ENCODE peak calls at places on chromosomes 13 and 19, in five cellular contexts. Y is HepG2, J is SK-N-SH, U is GM12878, N is K562. B is an unnamed sample.

GRCh38 chr13:112651750-112652511 is 37.9 kb upstream of the ATP11A start:
- DNase-seq in Y (no peak), J (no peak), U (no peak), N (no peak), B (no peak)

GRCh38 chr13:29103036-29103800 is 283.1 kb downstream of the MTUS2 start:
- DNase-seq in Y (no peak), J (no peak), U (no peak), N (no peak), B (no peak)

GRCh38 chr13:30526612-30527217 is 61.0 kb upstream of the HMGB1 start:
- DNase-seq in Y (peak), J (peak), U (no peak), N (no peak), B (no peak)

GRCh38 chr19:1469200-1469935 is 9.6 kb downstream of the C19orf25 start:
- DNase-seq in Y (no peak), J (no peak), U (no peak), N (no peak), B (no peak)

GRCh38 chr13:36839981-36840380 is 21.0 kb downstream of the RFXAP start:
- DNase-seq in Y (no peak), J (no peak), U (no peak), N (no peak), B (no peak)

GRCh38 chr19:43489310-43489709 is 15.2 kb downstream of the PHLDB3 start:
- DNase-seq in Y (no peak), J (no peak), U (peak), N (no peak), B (peak)

GRCh38 chr19:33221641-33222040 is 4.0 kb downstream of the SLC7A10 start:
- DNase-seq in Y (no peak), J (no peak), U (no peak), N (no peak), B (no peak)

GRCh38 chr19:47735131-47735530 is 10.2 kb upstream of the NOP53 start:
- DNase-seq in Y (no peak), J (no peak), U (no peak), N (no peak), B (no peak)

GRCh38 chr13:48110930-48111721 is 16.2 kb upstream of the MED4 start:
- DNase-seq in Y (peak), J (no peak), U (no peak), N (no peak), B (no peak)

GRCh38 chr19:47158367-47158791 is 27.7 kb downstream of the SAE1 start:
- DNase-seq in Y (no peak), J (no peak), U (no peak), N (no peak), B (no peak)

GRCh38 chr19:11551603-11552235 is 7.3 kb downstream of the ELOF1 start:
- DNase-seq in Y (no peak), J (peak), U (no peak), N (peak), B (no peak)

GRCh38 chr19:18966304-18966703 is 25.3 kb upstream of the HOMER3 start:
- DNase-seq in Y (no peak), J (no peak), U (no peak), N (no peak), B (no peak)

GRCh38 chr19:15318241-15318691 is 14.1 kb downstream of the BRD4 start:
- DNase-seq in Y (no peak), J (no peak), U (peak), N (no peak), B (no peak)

GRCh38 chr13:28719656-28720055 is 886 bp upstream of the SLC46A3 start:
- DNase-seq in Y (no peak), J (no peak), U (no peak), N (no peak), B (no peak)

GRCh38 chr19:31125071-31125470 is 224.2 kb downstream of the TSHZ3 start:
- DNase-seq in Y (no peak), J (no peak), U (no peak), N (no peak), B (no peak)

GRCh38 chr13:61778531-61778930 is 362.9 kb upstream of the PCDH20 start:
- DNase-seq in Y (no peak), J (no peak), U (no peak), N (no peak), B (no peak)

GRCh38 chr13:78862460-78862859 is 203.5 kb upstream of the OBI1 start:
- DNase-seq in Y (no peak), J (no peak), U (no peak), N (no peak), B (no peak)

GRCh38 chr19:8145969-8146368 is 3.4 kb downstream of the FBN3 start:
- DNase-seq in Y (no peak), J (no peak), U (no peak), N (peak), B (no peak)

GRCh38 chr19:38698225-38699026 is 45.8 kb downstream of the CAPN12 start:
- DNase-seq in Y (no peak), J (no peak), U (no peak), N (no peak), B (no peak)

GRCh38 chr19:38700933-38701454 is 43.3 kb downstream of the CAPN12 start:
- DNase-seq in Y (peak), J (no peak), U (no peak), N (no peak), B (no peak)

GRCh38 chr19:38699027-38699346 is 45.3 kb downstream of the CAPN12 start:
- DNase-seq in Y (no peak), J (no peak), U (no peak), N (no peak), B (no peak)

GRCh38 chr19:38700350-38700932 is 43.8 kb downstream of the CAPN12 start:
- DNase-seq in Y (peak), J (no peak), U (no peak), N (no peak), B (no peak)

GRCh38 chr19:38699647-38700349 is 44.5 kb downstream of the CAPN12 start:
- DNase-seq in Y (no peak), J (no peak), U (no peak), N (no peak), B (no peak)
- TF ChIP-seq REST in Y (no peak), J (no peak), U (no peak), N (no peak), B (no peak)

GRCh38 chr19:372306-372890 is 27.8 kb upstream of the MIER2 start:
- DNase-seq in Y (no peak), J (peak), U (no peak), N (no peak), B (no peak)
- TF ChIP-seq GABPA in Y (no peak), J (no peak), U (no peak), N (no peak), B (no peak)

GRCh38 chr19:6092329-6093286 is 17.7 kb downstream of the RFX2 start:
- DNase-seq in Y (peak), J (no peak), U (no peak), N (peak), B (no peak)
- TF ChIP-seq REST in Y (no peak), J (no peak), U (no peak), N (no peak), B (no peak)

GRCh38 chr13:74708629-74709028 is 574.4 kb upstream of the KLF12 start:
- DNase-seq in Y (no peak), J (no peak), U (no peak), N (no peak), B (no peak)

GRCh38 chr13:74705438-74705837 is 571.2 kb upstream of the KLF12 start:
- DNase-seq in Y (no peak), J (no peak), U (no peak), N (no peak), B (no peak)

GRCh38 chr13:74715718-74716117 is 581.5 kb upstream of the KLF12 start:
- DNase-seq in Y (no peak), J (no peak), U (no peak), N (no peak), B (no peak)

DNA sequence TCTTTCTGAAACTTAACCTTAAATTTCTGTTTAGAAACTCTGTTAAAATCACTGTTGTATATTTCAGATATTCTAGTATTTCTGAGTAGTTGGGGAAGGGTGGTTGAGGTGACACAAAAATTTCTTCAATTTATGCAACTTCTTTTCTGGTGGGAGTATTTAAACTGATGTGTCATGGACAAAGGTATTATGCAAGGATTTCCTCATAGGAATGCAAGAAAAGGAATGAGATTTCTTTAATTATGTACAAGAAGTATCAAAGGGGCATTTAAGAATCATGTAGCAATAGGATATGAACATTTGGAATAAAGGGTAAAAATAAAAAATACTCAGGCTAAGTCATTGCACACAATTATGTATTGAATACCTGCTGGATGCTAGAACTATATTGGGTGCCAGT is 575.8 kb upstream of the KLF12 start:
- DNase-seq in Y (no peak), J (no peak), U (no peak), N (no peak), B (no peak)
- TF ChIP-seq GABPA in Y (no peak), J (no peak), U (no peak), N (no peak), B (no peak)

DNA sequence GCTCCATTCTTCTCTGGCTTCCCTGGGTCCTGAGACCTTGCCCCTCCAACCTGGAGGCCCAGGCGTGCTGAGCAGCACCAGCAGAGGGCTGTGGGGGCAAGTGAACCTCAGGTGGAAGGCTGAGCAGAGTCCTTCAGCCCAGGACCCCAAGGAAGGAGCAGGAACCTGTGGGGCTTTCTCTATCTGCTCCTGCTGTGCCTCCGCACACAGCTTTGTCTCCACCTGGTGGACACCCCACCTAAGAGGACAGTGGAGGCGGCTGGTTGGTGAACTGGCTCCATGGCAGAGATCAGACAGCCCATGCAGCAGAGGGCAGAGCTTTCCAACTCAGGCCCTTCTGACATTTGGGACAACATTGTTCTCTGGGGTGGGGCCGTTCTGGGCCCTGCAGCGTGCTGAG is 19.7 kb downstream of the ZFR2 start:
- DNase-seq in Y (peak), J (peak), U (no peak), N (peak), B (peak)
- TF ChIP-seq REST in Y (no peak), J (no peak), U (no peak), N (no peak), B (no peak)

GRCh38 chr13:33745370-33746324 is 72.3 kb upstream of the RFC3 start:
- DNase-seq in Y (no peak), J (no peak), U (no peak), N (no peak), B (no peak)
- TF ChIP-seq GABPA in Y (no peak), J (no peak), U (no peak), N (no peak), B (no peak)